ENCODE peak calls at places on chromosomes 13 and 19, in seven cellular contexts. One of them, this sample, is unnamed.

GRCh38 chr19:55355213-55355821 is 798 bp upstream of the COX6B2 start:
- DNase-seq in HTR-8/SVneo: no peak
- DNase-seq in AG20443: peak
- DNase-seq in GM23248: no peak
- DNase-seq in B cell: no peak
- DNase-seq in DMS153: no peak
- DNase-seq in epithelial cell of proximal tubule: no peak
- DNase-seq in this sample: no peak

GRCh38 chr13:38967446-38967845 is 23.2 kb downstream of the STOML3 start:
- DNase-seq in HTR-8/SVneo: no peak
- DNase-seq in AG20443: no peak
- DNase-seq in GM23248: no peak
- DNase-seq in B cell: no peak
- DNase-seq in DMS153: no peak
- DNase-seq in epithelial cell of proximal tubule: no peak
- DNase-seq in this sample: no peak

GRCh38 chr19:6610934-6611370 is 20.0 kb upstream of the CD70 start:
- DNase-seq in HTR-8/SVneo: peak
- DNase-seq in AG20443: peak
- DNase-seq in GM23248: peak
- DNase-seq in B cell: no peak
- DNase-seq in DMS153: no peak
- DNase-seq in epithelial cell of proximal tubule: peak
- DNase-seq in this sample: peak

GRCh38 chr19:2618611-2619010 is 83.9 kb downstream of the GNG7 start:
- DNase-seq in HTR-8/SVneo: no peak
- DNase-seq in AG20443: no peak
- DNase-seq in GM23248: peak
- DNase-seq in B cell: peak
- DNase-seq in DMS153: no peak
- DNase-seq in epithelial cell of proximal tubule: no peak
- DNase-seq in this sample: peak

GRCh38 chr13:19984430-19985218 is 26.1 kb downstream of the ZMYM2 start:
- DNase-seq in HTR-8/SVneo: peak
- DNase-seq in AG20443: peak
- DNase-seq in GM23248: peak
- DNase-seq in B cell: no peak
- DNase-seq in DMS153: no peak
- DNase-seq in epithelial cell of proximal tubule: no peak
- DNase-seq in this sample: peak

GRCh38 chr19:38656171-38656981 is 8.9 kb downstream of the ACTN4 start:
- DNase-seq in HTR-8/SVneo: no peak
- DNase-seq in AG20443: no peak
- DNase-seq in GM23248: peak
- DNase-seq in B cell: no peak
- DNase-seq in DMS153: no peak
- DNase-seq in epithelial cell of proximal tubule: no peak
- DNase-seq in this sample: no peak

GRCh38 chr13:80444240-80445015 is 103.5 kb upstream of the SPRY2 start:
- DNase-seq in HTR-8/SVneo: no peak
- DNase-seq in AG20443: no peak
- DNase-seq in GM23248: no peak
- DNase-seq in B cell: no peak
- DNase-seq in DMS153: no peak
- DNase-seq in epithelial cell of proximal tubule: no peak
- DNase-seq in this sample: no peak

GRCh38 chr13:20990910-20991525 is 70.4 kb downstream of the LATS2 start:
- DNase-seq in HTR-8/SVneo: no peak
- DNase-seq in AG20443: no peak
- DNase-seq in GM23248: peak
- DNase-seq in B cell: no peak
- DNase-seq in DMS153: no peak
- DNase-seq in epithelial cell of proximal tubule: no peak
- DNase-seq in this sample: no peak

GRCh38 chr13:101691326-101691725 is 238.9 kb downstream of the ITGBL1 start:
- DNase-seq in HTR-8/SVneo: no peak
- DNase-seq in AG20443: peak
- DNase-seq in GM23248: peak
- DNase-seq in B cell: no peak
- DNase-seq in DMS153: no peak
- DNase-seq in epithelial cell of proximal tubule: no peak
- DNase-seq in this sample: no peak

GRCh38 chr19:22606954-22607652 is 27.0 kb upstream of the ZNF492 start:
- DNase-seq in HTR-8/SVneo: no peak
- DNase-seq in AG20443: no peak
- DNase-seq in GM23248: no peak
- DNase-seq in B cell: no peak
- DNase-seq in DMS153: no peak
- DNase-seq in epithelial cell of proximal tubule: no peak
- DNase-seq in this sample: no peak

GRCh38 chr13:107211073-107211472 is 643.1 kb upstream of the ARGLU1 start:
- DNase-seq in HTR-8/SVneo: peak
- DNase-seq in AG20443: peak
- DNase-seq in GM23248: peak
- DNase-seq in B cell: no peak
- DNase-seq in DMS153: peak
- DNase-seq in epithelial cell of proximal tubule: peak
- DNase-seq in this sample: peak

GRCh38 chr13:19836472-19836871 is 27.0 kb downstream of the ZMYM5 start:
- DNase-seq in HTR-8/SVneo: no peak
- DNase-seq in AG20443: no peak
- DNase-seq in GM23248: peak
- DNase-seq in B cell: no peak
- DNase-seq in DMS153: no peak
- DNase-seq in epithelial cell of proximal tubule: no peak
- DNase-seq in this sample: no peak

GRCh38 chr19:34513767-34514166 is 32.2 kb downstream of the WTIP start:
- DNase-seq in HTR-8/SVneo: no peak
- DNase-seq in AG20443: no peak
- DNase-seq in GM23248: no peak
- DNase-seq in B cell: no peak
- DNase-seq in DMS153: no peak
- DNase-seq in epithelial cell of proximal tubule: no peak
- DNase-seq in this sample: no peak

GRCh38 chr19:7850429-7850819 is 20.4 kb downstream of the EVI5L start:
- DNase-seq in HTR-8/SVneo: no peak
- DNase-seq in AG20443: no peak
- DNase-seq in GM23248: no peak
- DNase-seq in B cell: no peak
- DNase-seq in DMS153: no peak
- DNase-seq in epithelial cell of proximal tubule: no peak
- DNase-seq in this sample: no peak

This sample was measured in RKO.